ENCODE peak calls at places on chromosomes 4 and X, in ten cellular contexts. A is heart right ventricle, U is PC-9, O is H1, F is GM23338, L is endodermal cell, B is breast epithelium, R is IMR-90, M is Peyer's patch, I is adrenal gland. E is an unnamed sample.

GRCh38 chr4:107183155-107183774 is 147.2 kb upstream of the DKK2 start:
- DNase-seq in A (no peak), U (peak), O (no peak), F (peak), L (peak), B (peak), R (peak), M (no peak), I (peak), E (peak)

GRCh38 chrX:16476692-16477091 is 173.3 kb upstream of the S100G start:
- DNase-seq in A (no peak), U (no peak), O (no peak), F (no peak), L (no peak), B (no peak), R (no peak), M (no peak), I (no peak), E (no peak)

GRCh38 chrX:131869182-131869581 is 153.9 kb upstream of the STK26 start:
- DNase-seq in A (no peak), U (no peak), O (no peak), F (no peak), L (no peak), B (no peak), R (no peak), M (no peak), I (no peak), E (no peak)

GRCh38 chr4:88457307-88458090 is 580 bp downstream of the HERC5 start:
- DNase-seq in A (peak), U (no peak), O (no peak), F (peak), L (peak), B (no peak), R (no peak), M (no peak), I (peak), E (peak)

GRCh38 chr4:145619639-145619996 is 433 bp downstream of the MMAA start:
- DNase-seq in A (peak), U (peak), O (no peak), F (peak), L (no peak), B (peak), R (peak), M (peak), I (peak), E (peak)

GRCh38 chrX:111736571-111736970 is 55.6 kb downstream of the ALG13 start:
- DNase-seq in A (no peak), U (no peak), O (no peak), F (no peak), L (no peak), B (no peak), R (no peak), M (no peak), I (no peak), E (no peak)

GRCh38 chr4:153204247-153205027 is at the start of gene TRIM2:
- DNase-seq in A (peak), U (peak), O (no peak), F (peak), L (peak), B (no peak), R (peak), M (peak), I (peak), E (no peak)

GRCh38 chr4:150215601-150216000 is 137.4 kb downstream of the DCLK2 start:
- DNase-seq in A (no peak), U (peak), O (no peak), F (no peak), L (no peak), B (no peak), R (no peak), M (no peak), I (no peak), E (peak)

GRCh38 chrX:87299563-87300160 is 217.9 kb upstream of the KLHL4 start:
- DNase-seq in A (no peak), U (no peak), O (no peak), F (peak), L (no peak), B (no peak), R (peak), M (no peak), I (no peak), E (peak)

GRCh38 chrX:65586491-65586890 is 51.9 kb upstream of the LAS1L start:
- DNase-seq in A (no peak), U (no peak), O (no peak), F (no peak), L (no peak), B (peak), R (peak), M (no peak), I (no peak), E (no peak)

GRCh38 chrX:78945186-78945912 is at the start of gene P2RY10:
- DNase-seq in A (no peak), U (no peak), O (no peak), F (no peak), L (no peak), B (no peak), R (no peak), M (no peak), I (no peak), E (no peak)

GRCh38 chr4:10051536-10052135 is 30.3 kb upstream of the SLC2A9 start:
- DNase-seq in A (no peak), U (peak), O (no peak), F (no peak), L (no peak), B (no peak), R (no peak), M (no peak), I (no peak), E (no peak)

GRCh38 chr4:166252487-166253402 is 379.7 kb downstream of the TLL1 start:
- DNase-seq in A (no peak), U (no peak), O (no peak), F (peak), L (peak), B (no peak), R (no peak), M (no peak), I (peak), E (peak)

GRCh38 chrX:100748133-100748532 is 16.2 kb upstream of the SYTL4 start:
- DNase-seq in A (no peak), U (peak), O (no peak), F (no peak), L (no peak), B (no peak), R (no peak), M (no peak), I (no peak), E (no peak)

GRCh38 chr4:143178923-143179322 is 5.8 kb upstream of the USP38 start:
- DNase-seq in A (no peak), U (no peak), O (no peak), F (peak), L (no peak), B (no peak), R (no peak), M (no peak), I (no peak), E (no peak)

GRCh38 chrX:151974336-151975227 is at the start of gene GABRE:
- DNase-seq in A (peak), U (no peak), O (no peak), F (peak), L (peak), B (no peak), R (no peak), M (peak), I (peak), E (peak)

GRCh38 chrX:139287155-139287924 is 243.2 kb upstream of the F9 start:
- DNase-seq in A (no peak), U (no peak), O (no peak), F (no peak), L (no peak), B (no peak), R (no peak), M (no peak), I (no peak), E (no peak)

GRCh38 chrX:56763556-56764152 is 34.6 kb downstream of the NBDY start:
- DNase-seq in A (no peak), U (no peak), O (no peak), F (peak), L (peak), B (peak), R (peak), M (no peak), I (no peak), E (no peak)

GRCh38 chrX:151984328-151984727 is 9.9 kb upstream of the GABRE start:
- DNase-seq in A (no peak), U (peak), O (no peak), F (no peak), L (no peak), B (no peak), R (peak), M (no peak), I (peak), E (peak)

GRCh38 chr4:4677825-4678522 is 136.1 kb upstream of the STX18 start:
- DNase-seq in A (no peak), U (no peak), O (no peak), F (peak), L (peak), B (no peak), R (peak), M (no peak), I (no peak), E (no peak)

GRCh38 chr4:16075975-16076757 is 7.7 kb downstream of the PROM1 start:
- DNase-seq in A (no peak), U (no peak), O (no peak), F (no peak), L (peak), B (no peak), R (no peak), M (no peak), I (no peak), E (no peak)

GRCh38 chr4:102503301-102503746 is 2.2 kb downstream of the NFKB1 start:
- DNase-seq in A (no peak), U (no peak), O (no peak), F (no peak), L (no peak), B (no peak), R (no peak), M (no peak), I (no peak), E (no peak)

GRCh38 chrX:40085086-40085551 is 12.6 kb downstream of the BCOR start:
- DNase-seq in A (peak), U (peak), O (no peak), F (no peak), L (peak), B (no peak), R (peak), M (no peak), I (peak), E (no peak)

GRCh38 chr4:114807759-114808404 is 209.3 kb downstream of the UGT8 start:
- DNase-seq in A (no peak), U (no peak), O (peak), F (peak), L (peak), B (no peak), R (peak), M (peak), I (peak), E (peak)

GRCh38 chr4:139815646-139816601 is 150.3 kb downstream of the MGST2 start:
- DNase-seq in A (peak), U (no peak), O (no peak), F (peak), L (peak), B (no peak), R (peak), M (no peak), I (peak), E (peak)

GRCh38 chr4:7186516-7187296 is 5.6 kb upstream of the SORCS2 start:
- DNase-seq in A (no peak), U (no peak), O (no peak), F (no peak), L (no peak), B (no peak), R (no peak), M (no peak), I (no peak), E (no peak)

GRCh38 chr4:88758264-88758663 is 60.6 kb upstream of the NAP1L5 start:
- DNase-seq in A (no peak), U (peak), O (no peak), F (no peak), L (no peak), B (no peak), R (peak), M (no peak), I (no peak), E (no peak)

GRCh38 chrX:111131572-111131971 is 35.6 kb downstream of the PAK3 start:
- DNase-seq in A (no peak), U (no peak), O (no peak), F (no peak), L (no peak), B (no peak), R (peak), M (no peak), I (no peak), E (no peak)

GRCh38 chrX:13219990-13220764 is 99.7 kb downstream of the ATXN3L start:
- DNase-seq in A (no peak), U (no peak), O (no peak), F (no peak), L (no peak), B (no peak), R (peak), M (no peak), I (no peak), E (no peak)

GRCh38 chr4:94116842-94117241 is 90.8 kb upstream of the SMARCAD1 start:
- DNase-seq in A (no peak), U (no peak), O (no peak), F (peak), L (no peak), B (no peak), R (no peak), M (no peak), I (no peak), E (no peak)

GRCh38 chr4:41135761-41136160 is 78.6 kb downstream of the APBB2 start:
- DNase-seq in A (no peak), U (no peak), O (no peak), F (no peak), L (no peak), B (no peak), R (no peak), M (no peak), I (no peak), E (no peak)

GRCh38 chrX:150421816-150422215 is 58.7 kb downstream of the MAMLD1 start:
- DNase-seq in A (peak), U (no peak), O (no peak), F (no peak), L (no peak), B (no peak), R (peak), M (no peak), I (no peak), E (no peak)

GRCh38 chrX:84363054-84363453 is 139.2 kb downstream of the HDX start:
- DNase-seq in A (no peak), U (no peak), O (no peak), F (no peak), L (no peak), B (no peak), R (no peak), M (no peak), I (no peak), E (no peak)

GRCh38 chr4:20356565-20356964 is 104.9 kb downstream of the SLIT2 start:
- DNase-seq in A (no peak), U (no peak), O (no peak), F (no peak), L (no peak), B (no peak), R (no peak), M (no peak), I (no peak), E (no peak)

GRCh38 chrX:69093960-69094935 is 71.0 kb downstream of the PJA1 start:
- DNase-seq in A (no peak), U (peak), O (no peak), F (peak), L (peak), B (peak), R (peak), M (no peak), I (peak), E (peak)

GRCh38 chr4:86106475-86106874 is 253.4 kb downstream of the MAPK10 start:
- DNase-seq in A (no peak), U (no peak), O (no peak), F (no peak), L (no peak), B (no peak), R (no peak), M (no peak), I (no peak), E (no peak)

GRCh38 chr4:86108834-86109233 is 251.0 kb downstream of the MAPK10 start:
- DNase-seq in A (no peak), U (no peak), O (no peak), F (no peak), L (no peak), B (no peak), R (no peak), M (no peak), I (no peak), E (no peak)

GRCh38 chr4:86107112-86107511 is 252.7 kb downstream of the MAPK10 start:
- DNase-seq in A (no peak), U (no peak), O (no peak), F (no peak), L (no peak), B (no peak), R (no peak), M (no peak), I (no peak), E (no peak)

GRCh38 chr4:86108152-86108551 is 251.7 kb downstream of the MAPK10 start:
- DNase-seq in A (no peak), U (no peak), O (no peak), F (peak), L (no peak), B (no peak), R (peak), M (no peak), I (no peak), E (no peak)
- H3K27ac ChIP-seq in A (no peak), U (no peak), O (no peak), F (no peak), L (no peak), B (no peak), R (no peak), M (no peak), I (no peak), E (no peak)

GRCh38 chrX:86237482-86237881 is 89.2 kb downstream of the DACH2 start:
- DNase-seq in A (no peak), U (no peak), O (no peak), F (no peak), L (no peak), B (no peak), R (no peak), M (no peak), I (no peak), E (no peak)
- TF ChIP-seq CTCF in A (no peak), U (no peak), O (no peak), F (no peak), L (no peak), B (no peak), R (no peak), M (no peak), I (no peak), E (no peak)

GRCh38 chrX:19795289-19795688 is 92.1 kb downstream of the SH3KBP1 start:
- DNase-seq in A (no peak), U (no peak), O (no peak), F (no peak), L (no peak), B (no peak), R (no peak), M (no peak), I (no peak), E (no peak)

GRCh38 chrX:19798423-19798822 is 89.0 kb downstream of the SH3KBP1 start:
- DNase-seq in A (no peak), U (no peak), O (no peak), F (no peak), L (no peak), B (no peak), R (no peak), M (no peak), I (no peak), E (no peak)

GRCh38 chrX:19800821-19801220 is 86.6 kb downstream of the SH3KBP1 start:
- DNase-seq in A (no peak), U (no peak), O (no peak), F (no peak), L (no peak), B (no peak), R (no peak), M (no peak), I (no peak), E (no peak)

GRCh38 chrX:19804168-19804567 is 83.2 kb downstream of the SH3KBP1 start:
- DNase-seq in A (no peak), U (no peak), O (no peak), F (no peak), L (no peak), B (no peak), R (no peak), M (no peak), I (no peak), E (no peak)

DNA sequence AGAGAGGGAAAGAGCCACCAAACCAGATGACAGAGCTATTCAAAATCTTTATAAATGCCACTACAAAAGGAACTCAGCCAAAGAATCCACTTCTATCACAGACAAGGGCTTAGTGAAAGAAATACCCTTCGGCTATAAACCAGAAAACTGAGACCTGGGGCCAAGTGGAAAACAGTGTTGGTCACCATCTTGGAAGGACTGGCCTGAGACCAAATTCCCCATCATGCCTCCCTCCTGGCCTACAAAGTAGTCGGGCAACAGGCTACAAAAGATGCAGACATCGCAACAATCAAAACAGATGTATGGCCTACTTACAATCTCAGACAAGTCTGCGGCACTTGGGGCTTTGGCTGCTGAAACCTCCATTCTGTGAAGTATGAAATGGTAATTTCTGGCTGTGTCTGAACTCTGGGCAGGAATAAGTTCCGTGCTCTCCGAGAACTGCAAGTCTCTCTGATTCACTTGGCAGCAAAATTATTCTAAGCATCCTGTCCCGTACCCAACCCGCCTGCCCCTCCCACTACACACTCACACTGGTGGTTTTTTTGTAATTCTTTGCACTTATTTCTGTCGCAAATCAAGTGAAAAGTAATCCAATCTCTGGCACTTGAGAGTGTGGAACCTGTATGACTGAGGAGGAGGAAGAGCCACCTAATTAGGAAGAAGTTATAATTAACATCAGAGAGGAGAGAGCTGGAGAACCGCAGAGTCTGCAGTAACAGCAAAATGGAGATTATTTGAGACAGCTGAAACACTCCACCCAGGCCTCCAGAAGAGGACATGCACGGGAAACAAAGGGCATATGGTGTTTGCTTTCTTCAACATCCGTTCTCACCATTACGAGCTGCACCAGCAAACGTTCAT is 87.8 kb downstream of the SH3KBP1 start:
- DNase-seq in A (no peak), U (no peak), O (no peak), F (no peak), L (no peak), B (no peak), R (peak), M (no peak), I (no peak), E (no peak)
- H3K27ac ChIP-seq in A (peak), U (no peak), O (no peak), F (no peak), L (no peak), B (no peak), R (no peak), M (peak), I (no peak), E (no peak)

DNA sequence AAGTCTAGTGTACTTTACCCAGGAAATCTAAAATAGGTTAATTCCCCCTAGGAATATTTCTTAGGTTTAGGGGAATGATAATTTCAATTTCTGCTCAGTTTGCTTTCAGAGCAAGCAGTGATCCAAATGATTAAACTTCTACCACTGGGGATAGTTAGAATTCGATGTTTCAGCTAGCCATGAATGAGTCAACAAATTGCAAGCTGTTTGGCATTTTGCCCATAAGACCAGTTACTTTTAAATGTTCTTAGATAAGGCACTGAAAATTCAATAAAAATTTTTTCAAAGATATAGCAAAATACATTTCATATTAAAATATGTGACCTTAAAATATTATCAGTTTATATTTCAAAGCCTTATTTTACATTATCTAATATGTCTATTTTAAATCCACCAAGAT is 993.5 kb downstream of the ARAP2 start:
- DNase-seq in A (no peak), U (no peak), O (no peak), F (no peak), L (no peak), B (no peak), R (no peak), M (no peak), I (no peak), E (no peak)
- TF ChIP-seq CTCF in A (no peak), U (no peak), O (no peak), F (no peak), L (no peak), B (no peak), R (no peak), M (no peak), I (no peak), E (no peak)